ENCODE peak calls at places on chromosomes 6 and 20, in four cellular contexts. U, R, J and L are unnamed samples.

GRCh38 chr6:137208279-137208678 is 10.9 kb downstream of the IFNGR1 start:
- DNase-seq in U (no peak), R (no peak), J (no peak), L (no peak)

GRCh38 chr20:56766528-56766927 is 137.4 kb downstream of the TFAP2C start:
- DNase-seq in U (no peak), R (peak), J (no peak), L (no peak)

GRCh38 chr6:102517506-102517905 is 1124.0 kb downstream of the GRIK2 start:
- DNase-seq in U (no peak), R (no peak), J (no peak), L (no peak)

GRCh38 chr6:16409531-16410441 is 171.4 kb downstream of the GMPR start:
- DNase-seq in U (peak), R (peak), J (peak), L (peak)

GRCh38 chr6:6682225-6682624 is 93.7 kb downstream of the LY86 start:
- DNase-seq in U (no peak), R (no peak), J (no peak), L (no peak)

GRCh38 chr20:36836591-36837329 is 39.2 kb upstream of the TLDC2 start:
- DNase-seq in U (peak), R (no peak), J (no peak), L (peak)

GRCh38 chr20:44253528-44253927 is 6.4 kb downstream of the GDAP1L1 start:
- DNase-seq in U (no peak), R (no peak), J (no peak), L (no peak)

GRCh38 chr6:22221630-22222029 is 75.2 kb downstream of the PRL start:
- DNase-seq in U (no peak), R (no peak), J (no peak), L (no peak)

GRCh38 chr6:32069878-32070515 is 31.8 kb downstream of the CYP21A2 start:
- DNase-seq in U (no peak), R (no peak), J (no peak), L (no peak)

GRCh38 chr20:51732454-51732791 is 35.8 kb downstream of the ATP9A start:
- DNase-seq in U (no peak), R (peak), J (peak), L (peak)

GRCh38 chr6:56021943-56022342 is 146.6 kb upstream of the BMP5 start:
- DNase-seq in U (no peak), R (no peak), J (no peak), L (no peak)

GRCh38 chr6:107700016-107700335 is 124.1 kb downstream of the SCML4 start:
- DNase-seq in U (no peak), R (no peak), J (no peak), L (no peak)

GRCh38 chr6:44035621-44036020 is 91.6 kb downstream of the MRPL14 start:
- DNase-seq in U (no peak), R (peak), J (no peak), L (no peak)

GRCh38 chr20:11716239-11716944 is 201.3 kb upstream of the BTBD3 start:
- DNase-seq in U (no peak), R (peak), J (peak), L (peak)

GRCh38 chr6:16481680-16482079 is 243.3 kb downstream of the GMPR start:
- DNase-seq in U (no peak), R (no peak), J (no peak), L (no peak)

GRCh38 chr20:6920991-6921613 is 153.6 kb downstream of the BMP2 start:
- DNase-seq in U (no peak), R (no peak), J (no peak), L (no peak)

GRCh38 chr6:16102208-16102607 is 26.7 kb upstream of the MYLIP start:
- DNase-seq in U (no peak), R (no peak), J (no peak), L (no peak)

GRCh38 chr6:21842875-21843274 is 249.3 kb downstream of the SOX4 start:
- DNase-seq in U (no peak), R (no peak), J (no peak), L (no peak)

GRCh38 chr6:3494391-3495100 is 37.7 kb upstream of the SLC22A23 start:
- DNase-seq in U (no peak), R (no peak), J (no peak), L (no peak)

GRCh38 chr20:43409041-43409913 is 48.4 kb upstream of the SRSF6 start:
- DNase-seq in U (no peak), R (peak), J (peak), L (peak)

GRCh38 chr6:44062771-44063560 is 64.3 kb downstream of the MRPL14 start:
- DNase-seq in U (peak), R (no peak), J (no peak), L (no peak)

GRCh38 chr20:4795394-4795793 is 73.7 kb downstream of the PRND start:
- DNase-seq in U (no peak), R (peak), J (peak), L (peak)

GRCh38 chr6:157629220-157629619 is 193.8 kb upstream of the SNX9 start:
- DNase-seq in U (no peak), R (no peak), J (no peak), L (no peak)

GRCh38 chr20:22586645-22587310 is 2.4 kb upstream of the FOXA2 start:
- DNase-seq in U (no peak), R (no peak), J (no peak), L (no peak)

GRCh38 chr6:1285589-1286340 is 26.1 kb upstream of the FOXQ1 start:
- DNase-seq in U (no peak), R (peak), J (no peak), L (peak)

GRCh38 chr20:36572701-36573102 is 695 bp upstream of the TGIF2 start:
- DNase-seq in U (no peak), R (peak), J (no peak), L (no peak)